ENCODE peak calls at places on chromosomes 5 and 9, in five cellular contexts. R, W, B, L and Q are unnamed samples.

GRCh38 chr5:168808217-168808616 is 229.0 kb upstream of the PANK3 start:
- DNase-seq in B (no peak), W (no peak), L (no peak), R (no peak), Q (no peak)

GRCh38 chr9:5518061-5518936 is 8.0 kb downstream of the PDCD1LG2 start:
- DNase-seq in B (no peak), W (no peak), L (no peak), R (no peak), Q (no peak)

GRCh38 chr5:133400120-133400519 is 212.2 kb downstream of the FSTL4 start:
- DNase-seq in B (no peak), W (no peak), R (no peak), L (no peak), Q (no peak)

GRCh38 chr5:81313278-81313677 is 11.9 kb downstream of the ZCCHC9 start:
- DNase-seq in W (no peak), L (no peak), B (no peak), R (no peak), Q (no peak)

GRCh38 chr9:129990269-129991005 is 52.6 kb downstream of the FNBP1 start:
- DNase-seq in R (no peak), L (no peak), B (no peak), W (no peak), Q (no peak)

GRCh38 chr9:134630393-134630790 is 11.2 kb upstream of the COL5A1 start:
- DNase-seq in W (no peak), B (no peak), R (no peak), L (no peak), Q (no peak)

GRCh38 chr9:69455311-69455710 is 130.3 kb downstream of the ENTREP1 start:
- DNase-seq in R (no peak), W (no peak), B (no peak), L (no peak), Q (no peak)

GRCh38 chr9:80231847-80232246 is 660.1 kb downstream of the TLE4 start:
- DNase-seq in R (peak; percentile 25), B (no peak), L (no peak), W (no peak), Q (no peak)

GRCh38 chr9:86602715-86603114 is 248.5 kb upstream of the TUT7 start:
- DNase-seq in B (no peak), R (peak; percentile 47), L (no peak), W (no peak), Q (no peak)

GRCh38 chr9:71549023-71549422 is 219.3 kb downstream of the CEMIP2 start:
- DNase-seq in R (no peak), L (no peak), B (no peak), W (no peak), Q (no peak)

GRCh38 chr5:166624573-166624972 is 1666.9 kb upstream of the WWC1 start:
- DNase-seq in W (no peak), R (no peak), B (peak; percentile 6), L (no peak), Q (no peak)

DNA sequence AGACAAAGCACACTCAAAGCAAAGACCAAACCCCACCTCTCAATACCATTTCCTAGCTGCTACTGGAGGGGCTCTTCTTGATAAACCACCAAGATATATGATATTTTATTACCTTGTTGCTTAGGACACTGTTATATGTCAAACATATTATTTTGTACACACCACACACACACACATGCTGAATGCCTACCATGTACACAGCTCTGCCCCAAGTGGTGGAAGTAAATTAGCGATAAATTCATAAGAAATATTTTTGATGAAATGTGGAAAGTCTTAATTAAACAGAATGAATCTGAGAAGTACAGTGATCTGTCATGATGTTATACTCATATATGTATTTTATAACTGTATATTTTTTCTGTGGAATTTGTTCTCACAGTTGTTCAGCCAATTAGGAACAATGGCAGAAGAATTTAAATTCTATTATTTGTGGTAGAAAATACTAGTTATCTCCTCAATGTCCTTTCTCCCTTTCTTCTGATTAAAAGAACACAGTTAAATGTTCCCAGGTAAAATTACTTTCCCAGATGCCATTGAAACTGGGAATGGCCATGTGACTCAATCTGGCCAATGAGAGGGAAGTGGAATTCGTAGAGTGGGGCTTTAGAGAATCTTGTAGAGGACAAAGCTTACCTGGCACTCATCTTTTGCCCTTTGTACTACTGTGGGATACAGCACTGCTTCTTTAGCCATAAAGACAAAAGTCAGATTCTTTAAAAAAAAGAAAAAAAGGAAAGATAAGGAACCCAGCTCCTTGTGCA is 156.5 kb downstream of the SNCAIP start:
- DNase-seq in L (no peak), W (no peak), R (no peak), B (no peak), Q (no peak)
- TF ChIP-seq CTCF in L (no peak), W (no peak), R (peak; percentile 37), B (peak; percentile 30), Q (peak; percentile 8)

DNA sequence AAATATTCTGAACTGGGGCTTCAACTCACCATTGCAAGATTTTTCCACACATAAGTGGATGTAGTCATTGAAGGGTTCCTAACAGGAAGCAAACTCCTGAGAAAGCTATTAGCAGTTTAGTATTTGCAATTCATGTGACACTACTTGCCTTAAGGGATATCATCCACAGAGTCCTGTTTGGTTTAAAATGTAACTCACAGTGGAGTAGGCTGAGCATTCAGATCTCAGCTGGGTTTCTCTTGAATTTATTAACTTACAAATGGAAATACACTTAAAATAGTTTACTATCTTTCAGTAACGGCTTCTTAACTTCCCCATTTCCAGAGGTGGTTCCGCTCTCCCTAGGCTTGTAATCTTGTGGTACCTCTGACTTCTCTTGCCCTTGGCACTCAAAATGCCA is 660.7 kb upstream of the ADAMTS16 start:
- DNase-seq in L (no peak), W (no peak), R (no peak), B (no peak), Q (no peak)
- TF ChIP-seq CTCF in L (no peak), W (no peak), R (no peak), B (no peak), Q (no peak)

DNA sequence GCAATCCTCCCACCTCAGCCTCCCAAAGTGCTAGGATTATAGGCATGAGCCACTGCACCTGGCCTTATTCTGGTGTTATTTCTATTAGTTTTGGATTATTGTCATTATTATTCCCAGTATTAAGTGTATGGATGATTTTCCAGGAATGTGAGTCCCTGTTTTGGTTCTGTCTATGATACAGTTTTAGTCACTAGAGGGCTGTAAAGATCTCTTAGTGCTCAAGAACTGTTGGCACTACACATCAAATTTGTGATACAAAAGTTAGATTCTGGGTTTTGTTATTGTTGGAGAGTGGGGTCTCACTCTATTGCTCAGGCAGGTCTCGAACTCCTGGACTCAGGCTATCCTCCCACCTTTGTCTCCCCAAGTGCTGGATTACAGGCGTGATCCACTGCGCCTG is 12.1 kb downstream of the CCL28 start:
- DNase-seq in W (no peak), L (no peak), B (peak; percentile 63), R (no peak), Q (no peak)
- TF ChIP-seq CTCF in W (no peak), L (no peak), B (peak; percentile 56), R (peak; percentile 62), Q (no peak)

GRCh38 chr9:22005083-22005699 is 3.9 kb downstream of the CDKN2B start:
- DNase-seq in B (peak; percentile 69), R (peak; percentile 56), W (no peak), L (no peak), Q (no peak)
- TF ChIP-seq CTCF in B (peak; percentile 35), R (no peak), W (no peak), L (no peak), Q (no peak)

DNA sequence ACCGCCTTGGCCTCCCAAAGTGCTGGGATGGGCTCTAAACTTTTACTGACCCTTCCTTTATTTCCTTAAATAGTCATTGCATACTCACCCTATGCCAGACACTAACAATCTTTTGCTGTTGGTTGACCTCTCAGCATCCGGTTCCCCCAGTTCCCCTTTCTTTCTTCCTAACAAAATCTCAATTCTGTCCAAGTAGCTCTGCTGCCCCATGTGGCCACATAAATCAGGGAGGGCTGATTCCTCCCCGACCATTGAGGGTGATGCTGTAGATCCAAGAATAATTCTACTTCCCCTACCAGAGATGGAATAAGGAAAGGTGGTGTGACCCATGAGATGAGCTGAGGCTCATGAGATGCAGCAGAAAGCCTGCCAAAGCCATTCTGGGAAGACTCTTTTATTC is 315.3 kb upstream of the MSX2 start:
- DNase-seq in L (no peak), W (no peak), R (no peak), B (peak; percentile 21), Q (no peak)
- TF ChIP-seq CTCF in L (no peak), W (no peak), R (peak; percentile 34), B (peak; percentile 52), Q (peak; percentile 13)